ENCODE peak calls at places on chromosomes 3 and 15, in eight cellular contexts. U, V, W, C, F, O, M and S are unnamed samples.
A peak's percentile ranks its signal among the peaks of the same experiment; 100 is the strongest.

GRCh38 chr15:55277116-55277564 is 12.5 kb downstream of the RAB27A start:
- DNase-seq in U (peak; percentile 58), V (no peak), W (no peak), C (no peak), F (no peak), O (no peak), M (no peak), S (no peak)

GRCh38 chr15:51887887-51888592 is 58.6 kb downstream of the TMOD3 start:
- DNase-seq in U (no peak), V (no peak), W (no peak), C (no peak), F (no peak), O (no peak), M (no peak), S (no peak)

GRCh38 chr15:76483752-76484151 is 147.2 kb downstream of the ISL2 start:
- DNase-seq in U (no peak), V (no peak), W (no peak), C (no peak), F (no peak), O (no peak), M (no peak), S (no peak)

GRCh38 chr3:156561533-156561932 is 6.6 kb upstream of the SSR3 start:
- DNase-seq in U (no peak), V (no peak), W (no peak), C (no peak), F (no peak), O (no peak), M (no peak), S (no peak)

GRCh38 chr3:20079621-20080020 is 39.4 kb downstream of the KAT2B start:
- DNase-seq in U (no peak), V (no peak), W (no peak), C (no peak), F (no peak), O (no peak), M (no peak), S (no peak)

GRCh38 chr15:44009056-44009455 is 182.3 kb downstream of the WDR76 start:
- DNase-seq in U (no peak), V (no peak), W (no peak), C (no peak), F (no peak), O (no peak), M (no peak), S (no peak)

GRCh38 chr3:69791111-69791510 is 51.8 kb downstream of the MITF start:
- DNase-seq in U (no peak), V (peak; percentile 36), W (peak; percentile 36), C (peak; percentile 84), F (peak; percentile 28), O (peak; percentile 85), M (peak; percentile 80), S (no peak)

GRCh38 chr3:69751118-69751517 is 11.9 kb downstream of the MITF start:
- DNase-seq in U (no peak), V (no peak), W (no peak), C (peak; percentile 24), F (no peak), O (no peak), M (no peak), S (no peak)

GRCh38 chr3:24566927-24567326 is 72.3 kb upstream of the THRB start:
- DNase-seq in U (no peak), V (no peak), W (no peak), C (no peak), F (no peak), O (no peak), M (no peak), S (no peak)

GRCh38 chr15:45522931-45523331 is 376 bp upstream of the SLC30A4 start:
- DNase-seq in U (no peak), V (no peak), W (no peak), C (no peak), F (no peak), O (no peak), M (peak; percentile 33), S (peak; percentile 64)

GRCh38 chr15:96699871-96700401 is 369.4 kb downstream of the NR2F2 start:
- DNase-seq in U (no peak), V (no peak), W (no peak), C (no peak), F (no peak), O (no peak), M (no peak), S (no peak)

GRCh38 chr3:47117803-47118364 is 46.0 kb downstream of the SETD2 start:
- DNase-seq in U (no peak), V (no peak), W (no peak), C (no peak), F (peak; percentile 25), O (no peak), M (no peak), S (no peak)

GRCh38 chr15:62722237-62722636 is 320.3 kb upstream of the TPM1 start:
- DNase-seq in U (no peak), V (no peak), W (no peak), C (no peak), F (no peak), O (no peak), M (no peak), S (no peak)

GRCh38 chr3:100209948-100210776 is 50.6 kb upstream of the TBC1D23 start:
- DNase-seq in U (no peak), V (no peak), W (no peak), C (no peak), F (no peak), O (no peak), M (no peak), S (no peak)

GRCh38 chr3:159733194-159733860 is 255.3 kb upstream of the IL12A start:
- DNase-seq in U (no peak), V (no peak), W (no peak), C (no peak), F (no peak), O (no peak), M (no peak), S (no peak)

GRCh38 chr3:69196876-69197275 is 74.5 kb upstream of the LMOD3 start:
- DNase-seq in U (no peak), V (no peak), W (no peak), C (no peak), F (no peak), O (no peak), M (no peak), S (no peak)

GRCh38 chr3:83216919-83217594 is 1455.6 kb upstream of the GBE1 start:
- DNase-seq in U (no peak), V (no peak), W (peak; percentile 12), C (no peak), F (no peak), O (no peak), M (no peak), S (no peak)

GRCh38 chr15:70327328-70328136 is 229.8 kb upstream of the TLE3 start:
- DNase-seq in U (no peak), V (no peak), W (no peak), C (no peak), F (no peak), O (no peak), M (no peak), S (no peak)

GRCh38 chr3:120181632-120182031 is 87.4 kb upstream of the GSK3B start:
- DNase-seq in U (no peak), V (no peak), W (no peak), C (no peak), F (no peak), O (no peak), M (peak; percentile 9), S (no peak)

GRCh38 chr3:190432216-190432615 is 17.5 kb downstream of the TMEM207 start:
- DNase-seq in U (no peak), V (no peak), W (no peak), C (no peak), F (no peak), O (no peak), M (no peak), S (no peak)

GRCh38 chr15:60871152-60871551 is 357.9 kb downstream of the RORA start:
- DNase-seq in U (no peak), V (no peak), W (no peak), C (no peak), F (no peak), O (no peak), M (no peak), S (no peak)

GRCh38 chr3:4670352-4670751 is 177.2 kb downstream of the ITPR1 start:
- DNase-seq in U (no peak), V (no peak), W (no peak), C (no peak), F (peak; percentile 47), O (no peak), M (no peak), S (peak; percentile 33)

DNA sequence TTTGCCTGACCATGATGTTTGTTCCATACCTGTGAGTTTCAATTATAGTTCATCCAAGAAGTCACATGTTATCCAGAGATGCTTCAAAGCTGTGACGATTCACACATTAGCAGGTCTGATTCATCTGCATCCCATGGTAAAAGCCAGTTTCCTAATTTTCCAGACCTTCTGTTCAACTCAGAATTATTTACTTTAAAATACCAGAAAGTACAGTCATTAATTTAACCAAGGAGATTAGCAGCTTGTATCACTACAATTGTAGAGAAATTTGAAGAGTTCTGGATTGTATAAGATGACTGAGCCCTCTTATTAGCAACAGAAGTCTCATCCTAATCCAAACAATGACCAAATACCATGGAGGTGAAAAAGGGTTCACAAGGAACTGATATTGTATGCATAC is 76.1 kb upstream of the THBS1 start:
- DNase-seq in U (no peak), V (no peak), W (no peak), C (no peak), F (no peak), O (no peak), M (no peak), S (no peak)
- H3K27me3 ChIP-seq in U (no peaks in the 10 kb centered on the region), V (no peaks in the 10 kb centered on the region), W (no peaks in the 10 kb centered on the region), C (no peaks in the 10 kb centered on the region), F (no peaks in the 10 kb centered on the region), O (no peaks in the 10 kb centered on the region), M (no peaks in the 10 kb centered on the region), S (no peaks in the 10 kb centered on the region)

GRCh38 chr3:136919799-136920580 is 37.8 kb upstream of the IL20RB start:
- DNase-seq in U (peak; percentile 10), V (no peak), W (no peak), C (no peak), F (no peak), O (no peak), M (no peak), S (no peak)
- H3K4me1 ChIP-seq in U (peaks cover 65% of the 10 kb centered on the region), V (no peaks in the 10 kb centered on the region), W (no peaks in the 10 kb centered on the region), C (no peaks in the 10 kb centered on the region), F (peaks cover 1% of the 10 kb centered on the region), O (peaks cover 24% of the 10 kb centered on the region), M (peaks cover 15% of the 10 kb centered on the region), S (no peaks in the 10 kb centered on the region)

GRCh38 chr3:44061268-44061667 is 180.4 kb upstream of the TOPAZ1 start:
- DNase-seq in U (no peak), V (no peak), W (no peak), C (no peak), F (no peak), O (no peak), M (no peak), S (no peak)
- H3K27me3 ChIP-seq in U (no peaks in the 10 kb centered on the region), V (no peaks in the 10 kb centered on the region), W (no peaks in the 10 kb centered on the region), C (peaks cover 8% of the 10 kb centered on the region), F (peaks cover 20% of the 10 kb centered on the region), O (peaks cover 4% of the 10 kb centered on the region), M (no peaks in the 10 kb centered on the region), S (no peaks in the 10 kb centered on the region)

GRCh38 chr3:129553771-129554170 is 10.8 kb downstream of the H1-8 start:
- DNase-seq in U (no peak), V (no peak), W (no peak), C (no peak), F (peak; percentile 41), O (no peak), M (no peak), S (no peak)
- H3K4me1 ChIP-seq in U (peaks cover 18% of the 10 kb centered on the region), V (no peaks in the 10 kb centered on the region), W (no peaks in the 10 kb centered on the region), C (no peaks in the 10 kb centered on the region), F (peaks cover 7% of the 10 kb centered on the region), O (peaks cover 36% of the 10 kb centered on the region), M (no peaks in the 10 kb centered on the region), S (no peaks in the 10 kb centered on the region)